ENCODE peak calls at places on chromosomes 12 and 14, in four cellular contexts. S is GM06990; A is cortex of kidney; P is CD8-positive, alpha-beta memory T cell. D is an unnamed sample.

GRCh38 chr14:92353447-92353846 is 30.5 kb downstream of the SLC24A4 start:
- DNase-seq in A (no peak), S (no peak), P (no peak), D (no peak)

GRCh38 chr12:67893003-67893402 is 96.2 kb upstream of the IFNG-AS1 start:
- DNase-seq in A (no peak), P (no peak), S (no peak), D (no peak)

GRCh38 chr12:122166422-122167327 is 7.3 kb downstream of the IL31 start:
- DNase-seq in A (no peak), S (peak), P (peak), D (no peak)

GRCh38 chr12:57343703-57344378 is 87.0 kb downstream of the R3HDM2 start:
- DNase-seq in P (no peak), A (no peak), S (peak), D (no peak)

GRCh38 chr12:47820631-47821345 is 1.1 kb upstream of the HDAC7 start:
- DNase-seq in A (no peak), S (no peak), P (no peak), D (peak)

GRCh38 chr14:66228267-66228970 is 257.8 kb upstream of the CCDC196 start:
- DNase-seq in P (no peak), S (no peak), A (no peak), D (no peak)

GRCh38 chr12:104736307-104736706 is 221.8 kb downstream of the SLC41A2 start:
- DNase-seq in S (no peak), A (no peak), P (no peak), D (no peak)

GRCh38 chr12:46956451-46957035 is 122.9 kb upstream of the PCED1B start:
- DNase-seq in S (no peak), A (no peak), P (no peak), D (no peak)

GRCh38 chr12:80101126-80101525 is 1.8 kb downstream of the OTOGL start:
- DNase-seq in A (no peak), P (no peak), S (no peak), D (no peak)

GRCh38 chr14:106491851-106492250 is 965.5 kb downstream of the TMEM121 start:
- DNase-seq in S (no peak), A (no peak), P (no peak), D (no peak)

GRCh38 chr14:37842106-37842505 is 246.7 kb downstream of the TTC6 start:
- DNase-seq in P (no peak), S (no peak), A (no peak), D (no peak)

GRCh38 chr12:105466901-105467598 is 136.6 kb downstream of the C12orf75 start:
- DNase-seq in A (no peak), S (no peak), P (no peak), D (no peak)

GRCh38 chr14:100294213-100294962 is 11.9 kb downstream of the SLC25A29 start:
- DNase-seq in S (peak), P (no peak), A (no peak), D (peak)

GRCh38 chr14:51458563-51458955 is 193.2 kb upstream of the FRMD6 start:
- DNase-seq in P (no peak), A (no peak), S (no peak), D (no peak)

GRCh38 chr12:64083285-64084210 is 138.5 kb downstream of the KICS2 start:
- DNase-seq in A (no peak), S (no peak), P (no peak), D (peak)

GRCh38 chr12:57519758-57520007 is 631 bp downstream of the DDIT3 start:
- DNase-seq in S (no peak), A (no peak), P (no peak), D (peak)

GRCh38 chr14:61918998-61919397 is 156.8 kb downstream of the SNAPC1 start:
- DNase-seq in S (no peak), A (no peak), P (no peak), D (no peak)

D was measured in suprapubic skin.